ENCODE peak calls at places on chromosomes 6 and 20, in ten cellular contexts. S is WERI-Rb-1; Q is effector memory CD4-positive, alpha-beta T cell; N is astrocyte; L is fibroblast of lung; J is aorta; M is heart right ventricle; X is RWPE1; K is CD8-positive, alpha-beta memory T cell; W is Panc1. A is an unnamed sample.

GRCh38 chr6:35522660-35523658 is 10.3 kb upstream of the TULP1 start:
- DNase-seq in W (peak; percentile 51), K (peak; percentile 85), X (peak; percentile 87), M (peak; percentile 72), J (peak; percentile 92), L (peak; percentile 59), Q (peak; percentile 67), S (peak; percentile 95), N (peak; percentile 23), A (no peak)

GRCh38 chr6:41122373-41122772 is 31.8 kb downstream of the TREML1 start:
- DNase-seq in K (no peak), L (no peak), M (no peak), W (no peak), J (no peak), X (no peak), S (no peak), N (peak; percentile 13), Q (no peak), A (no peak)

GRCh38 chr6:50249493-50249892 is 199.8 kb upstream of the DEFB112 start:
- DNase-seq in W (no peak), M (no peak), Q (no peak), J (no peak), K (no peak), N (peak; percentile 8), X (no peak), S (no peak), L (peak; percentile 91), A (no peak)

GRCh38 chr6:44428682-44429081 is 41.2 kb downstream of the CDC5L start:
- DNase-seq in N (no peak), X (no peak), Q (no peak), W (no peak), K (no peak), S (no peak), M (no peak), L (no peak), J (no peak), A (no peak)

GRCh38 chr20:35257175-35257909 is 20.6 kb downstream of the MMP24OS start:
- DNase-seq in L (no peak), M (no peak), K (no peak), W (no peak), Q (no peak), N (peak; percentile 67), S (no peak), J (no peak), X (no peak), A (no peak)

GRCh38 chr6:143397229-143398222 is 53.0 kb downstream of the ADAT2 start:
- DNase-seq in Q (peak; percentile 6), X (peak; percentile 99), S (no peak), K (peak; percentile 74), L (peak; percentile 21), J (peak; percentile 82), N (peak; percentile 98), M (no peak), W (no peak), A (no peak)

GRCh38 chr6:161232467-161232866 is 41.4 kb downstream of the AGPAT4 start:
- DNase-seq in S (no peak), J (no peak), W (no peak), X (no peak), L (no peak), Q (no peak), N (no peak), K (no peak), M (no peak), A (no peak)

GRCh38 chr20:18020931-18021330 is 36.8 kb downstream of the OVOL2 start:
- DNase-seq in J (no peak), S (no peak), K (no peak), L (no peak), W (no peak), M (no peak), N (no peak), Q (no peak), X (no peak), A (no peak)

GRCh38 chr6:144675231-144675861 is 390.2 kb downstream of the UTRN start:
- DNase-seq in K (peak; percentile 4), Q (no peak), L (peak; percentile 82), M (no peak), S (no peak), X (no peak), N (peak; percentile 81), W (no peak), J (no peak), A (no peak)

GRCh38 chr6:41226752-41227151 is 1.4 kb upstream of the TREML4 start:
- DNase-seq in K (no peak), J (no peak), Q (no peak), M (no peak), S (no peak), X (no peak), L (no peak), N (no peak), W (no peak), A (no peak)

GRCh38 chr6:11093065-11093590 is 506 bp upstream of the SMIM13 start:
- DNase-seq in L (no peak), M (no peak), N (peak; percentile 38), Q (no peak), W (no peak), X (peak; percentile 45), S (peak; percentile 90), J (no peak), K (no peak), A (no peak)

GRCh38 chr6:139648430-139649000 is 274.1 kb upstream of the CITED2 start:
- DNase-seq in X (no peak), M (no peak), N (no peak), S (no peak), W (no peak), L (no peak), K (no peak), Q (no peak), J (no peak), A (no peak)

GRCh38 chr20:55514498-55514897 is 490.8 kb downstream of the CBLN4 start:
- DNase-seq in X (peak; percentile 93), L (no peak), K (no peak), Q (no peak), W (no peak), J (no peak), S (no peak), M (no peak), N (no peak), A (no peak)

GRCh38 chr6:165883851-165884640 is 221.0 kb upstream of the PDE10A start:
- DNase-seq in M (no peak), W (no peak), K (no peak), Q (no peak), L (no peak), N (peak; percentile 35), X (no peak), S (no peak), J (no peak), A (no peak)

GRCh38 chr6:124487778-124488431 is 474.3 kb upstream of the RNF217 start:
- DNase-seq in N (peak; percentile 90), X (peak; percentile 56), S (no peak), L (peak; percentile 57), M (no peak), K (no peak), W (peak; percentile 65), J (no peak), Q (no peak), A (no peak)

GRCh38 chr6:41941280-41942044 is at the start of gene CCND3:
- DNase-seq in X (peak; percentile 85), N (peak; percentile 31), K (peak; percentile 78), S (peak; percentile 98), J (peak; percentile 98), L (peak; percentile 88), Q (peak; percentile 79), W (peak; percentile 48), M (peak; percentile 95), A (peak; percentile 88)

GRCh38 chr6:2441881-2442475 is 196.6 kb upstream of the GMDS start:
- DNase-seq in N (no peak), M (no peak), S (no peak), K (no peak), J (no peak), W (no peak), L (no peak), X (no peak), Q (no peak), A (no peak)

GRCh38 chr20:62378215-62378614 is 8.7 kb upstream of the RPS21 start:
- DNase-seq in M (no peak), Q (no peak), L (no peak), J (no peak), N (no peak), K (no peak), W (no peak), S (no peak), X (peak; percentile 90), A (no peak)
- H3K27ac ChIP-seq in M (no peak overlapping the region), Q (no peak overlapping the region), L (no peak overlapping the region), J (no peak overlapping the region), N (no peak overlapping the region), K (no peak overlapping the region), W (peak overlapping the region; percentile 59), S (no peak overlapping the region), X (peak overlapping the region; percentile 100), A (no peak overlapping the region)

DNA sequence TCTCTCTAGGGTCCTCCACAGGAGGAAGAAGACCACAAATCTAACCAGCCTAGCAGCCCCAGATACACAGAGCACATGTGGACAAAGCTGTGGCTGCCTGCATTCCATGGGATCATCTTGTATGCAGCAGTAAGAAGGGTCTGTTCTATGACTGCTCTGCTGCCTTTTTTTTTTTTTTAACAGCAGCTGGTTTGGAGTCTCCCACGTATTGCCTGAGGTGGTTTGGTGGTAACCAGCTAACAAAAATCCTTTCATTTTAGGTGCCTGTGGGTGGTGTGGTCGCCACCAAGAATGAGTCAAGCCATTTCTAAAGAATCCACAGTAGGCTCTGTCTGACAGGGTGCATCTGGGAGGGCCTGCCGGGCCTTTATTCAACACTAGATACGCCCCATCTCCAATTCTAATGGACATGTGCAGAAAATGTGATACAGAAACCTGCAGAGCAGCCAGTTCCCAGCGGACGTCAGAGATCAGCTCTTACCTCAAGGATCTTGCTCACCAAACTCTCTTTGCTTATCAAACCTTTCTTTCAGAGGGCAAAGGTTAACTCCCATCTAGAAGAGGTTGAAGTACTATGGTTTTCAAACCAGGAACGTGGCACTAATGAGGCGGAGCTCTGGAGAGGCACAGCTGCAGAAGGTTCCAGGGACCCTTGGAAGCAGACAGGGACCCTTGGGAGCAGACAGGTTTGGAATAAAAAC is 32.0 kb downstream of the GNAS-AS1 start:
- DNase-seq in N (peak; percentile 97), J (peak; percentile 4), M (no peak), K (no peak), L (no peak), Q (no peak), W (no peak), X (peak; percentile 72), S (no peak), A (no peak)
- H3K27ac ChIP-seq in N (peak overlapping the region; percentile 46), J (no peak overlapping the region), M (no peak overlapping the region), K (no peak overlapping the region), L (no peak overlapping the region), Q (no peak overlapping the region), W (no peak overlapping the region), X (no peak overlapping the region), S (no peak overlapping the region), A (no peak overlapping the region)

DNA sequence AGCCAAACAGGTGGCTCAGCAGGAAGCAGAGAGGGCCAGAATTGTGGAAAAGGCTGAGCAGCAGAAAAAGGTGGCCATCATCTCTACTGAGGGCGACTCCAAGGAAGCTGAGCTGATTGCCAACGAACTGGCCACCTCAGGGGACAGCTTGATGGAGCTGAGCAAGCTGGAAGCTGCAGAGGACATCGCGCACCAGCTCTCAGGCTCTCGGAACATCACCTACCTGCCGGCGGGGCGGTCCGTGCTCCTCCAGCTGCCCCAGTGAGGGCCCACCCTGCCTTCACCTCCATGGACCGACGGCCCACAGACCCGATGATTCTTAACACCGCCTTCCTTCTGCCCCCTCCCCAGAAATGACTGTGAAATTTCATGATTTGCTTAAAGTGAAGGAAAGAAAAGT is 17.8 kb upstream of the RAET1L start:
- DNase-seq in S (no peak), L (no peak), N (no peak), W (no peak), M (no peak), Q (no peak), J (peak; percentile 52), X (no peak), K (no peak), A (no peak)
- H3K27ac ChIP-seq in S (no peak overlapping the region), L (no peak overlapping the region), N (no peak overlapping the region), W (no peak overlapping the region), M (no peak overlapping the region), Q (no peak overlapping the region), J (no peak overlapping the region), X (no peak overlapping the region), K (no peak overlapping the region), A (no peak overlapping the region)

GRCh38 chr6:170187669-170188566 is 103.0 kb downstream of the DLL1 start:
- DNase-seq in X (no peak), L (no peak), N (no peak), S (no peak), M (no peak), Q (no peak), W (no peak), J (no peak), K (no peak), A (no peak)
- H3K27ac ChIP-seq in X (peak overlapping the region; percentile 85), L (no peak overlapping the region), N (no peak overlapping the region), S (no peak overlapping the region), M (no peak overlapping the region), Q (no peak overlapping the region), W (no peak overlapping the region), J (no peak overlapping the region), K (no peak overlapping the region), A (no peak overlapping the region)

A was measured in caudate nucleus.